ENCODE peak calls at places on chromosomes 11 and 22, in five cellular contexts. I is HAP-1, N is lung, M is DND-41, V is ovary. Q is an unnamed sample. For H3K4me1 and H3K27me3, the result is how much of the 10 kb centered on the place peaks cover.

GRCh38 chr11:16820324-16821092 is 82.1 kb downstream of the C11orf58 start:
- DNase-seq in N (peak), M (peak), V (peak), I (peak), Q (peak)

GRCh38 chr22:36330655-36331305 is 57.0 kb downstream of the MYH9 start:
- DNase-seq in M (peak), I (no peak), V (no peak), N (peak), Q (no peak)

GRCh38 chr11:86214710-86215109 is 29.8 kb upstream of the EED start:
- DNase-seq in N (no peak), M (no peak), V (no peak), I (no peak), Q (no peak)

GRCh38 chr22:27982106-27982505 is 63.0 kb upstream of the PITPNB start:
- DNase-seq in I (no peak), N (no peak), V (no peak), M (no peak), Q (no peak)

GRCh38 chr22:44301039-44301438 is 11.7 kb downstream of the SHISAL1 start:
- DNase-seq in V (no peak), N (no peak), M (no peak), I (no peak), Q (no peak)

GRCh38 chr22:23291806-23292452 is 111.6 kb downstream of the BCR start:
- DNase-seq in N (no peak), I (no peak), V (no peak), M (no peak), Q (no peak)

GRCh38 chr11:130439876-130440275 is 8.6 kb upstream of the ADAMTS15 start:
- DNase-seq in I (no peak), N (no peak), V (no peak), M (no peak), Q (no peak)

GRCh38 chr11:64872790-64873488 is 5.5 kb downstream of the EHD1 start:
- DNase-seq in I (no peak), M (no peak), N (no peak), V (no peak), Q (no peak)

GRCh38 chr11:29214833-29215232 is 802.0 kb downstream of the KCNA4 start:
- DNase-seq in I (no peak), N (no peak), V (no peak), M (no peak), Q (no peak)

GRCh38 chr11:3160252-3161031 is 4.7 kb downstream of the OSBPL5 start:
- DNase-seq in I (no peak), N (peak), V (peak), M (no peak), Q (no peak)

GRCh38 chr11:67633758-67634365 is 4.1 kb upstream of the NUDT8 start:
- DNase-seq in V (no peak), I (no peak), M (no peak), N (no peak), Q (no peak)

GRCh38 chr11:27839226-27839913 is 139.1 kb upstream of the BDNF start:
- DNase-seq in I (no peak), N (no peak), V (no peak), M (no peak), Q (no peak)

GRCh38 chr22:40665312-40665711 is 14.0 kb upstream of the MCHR1 start:
- DNase-seq in I (no peak), M (no peak), V (peak), N (no peak), Q (no peak)

GRCh38 chr11:47186076-47186936 is at the start of gene PACSIN3:
- DNase-seq in N (no peak), V (peak), I (peak), M (peak), Q (peak)

GRCh38 chr11:69040051-69040450 is 8.7 kb upstream of the TPCN2 start:
- DNase-seq in I (no peak), V (no peak), N (no peak), M (no peak), Q (no peak)

GRCh38 chr11:69044111-69045013 is 4.4 kb upstream of the TPCN2 start:
- DNase-seq in V (peak), I (peak), M (peak), N (peak), Q (no peak)

GRCh38 chr11:69039501-69039900 is 9.2 kb upstream of the TPCN2 start:
- DNase-seq in M (no peak), N (no peak), I (no peak), V (no peak), Q (no peak)

GRCh38 chr11:69040581-69041260 is 8.0 kb upstream of the TPCN2 start:
- DNase-seq in V (no peak), I (peak), N (no peak), M (no peak), Q (no peak)

GRCh38 chr11:69041516-69041915 is 7.2 kb upstream of the TPCN2 start:
- DNase-seq in I (no peak), V (no peak), N (no peak), M (no peak), Q (no peak)
- H3K4me1 ChIP-seq in I (under half), V (under half), N (under half), M (under half), Q (under half)

DNA sequence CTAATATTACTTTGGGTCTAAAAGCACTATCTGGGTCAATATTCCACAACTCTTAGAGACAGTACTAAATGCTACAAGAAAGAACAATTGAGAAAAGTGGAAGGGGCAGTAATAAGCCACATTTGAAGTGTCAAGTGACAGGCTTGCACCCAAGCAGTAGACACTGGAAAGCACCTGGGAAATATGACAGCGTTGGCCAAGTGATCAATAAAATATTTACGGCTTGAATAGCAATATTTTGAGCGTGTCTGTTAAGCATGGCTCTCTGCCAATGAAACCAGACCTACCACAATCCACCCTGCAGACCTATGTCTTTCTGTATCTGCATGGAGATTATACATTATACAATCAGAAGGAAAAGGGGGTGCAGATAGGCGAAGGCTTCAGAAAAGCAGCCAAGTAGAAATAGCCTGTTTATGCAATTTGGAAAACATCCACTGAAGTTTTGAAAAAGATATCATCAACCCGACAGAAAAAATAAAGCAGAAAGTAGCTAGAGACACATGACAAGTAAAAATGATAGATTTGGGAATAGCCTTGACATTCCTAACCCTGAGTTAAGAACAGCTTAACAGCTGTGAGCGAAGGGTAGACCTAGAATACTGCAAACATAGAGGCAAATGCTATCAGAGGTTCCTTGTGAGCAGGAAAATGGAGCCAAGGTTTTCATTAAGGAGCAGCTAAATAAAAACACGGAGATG is 71.4 kb downstream of the ETS1 start:
- DNase-seq in V (no peak), N (no peak), M (no peak), I (no peak), Q (no peak)
- H3K27me3 ChIP-seq in V (under half), N (under half), M (under half), I (under half), Q (under half)

DNA sequence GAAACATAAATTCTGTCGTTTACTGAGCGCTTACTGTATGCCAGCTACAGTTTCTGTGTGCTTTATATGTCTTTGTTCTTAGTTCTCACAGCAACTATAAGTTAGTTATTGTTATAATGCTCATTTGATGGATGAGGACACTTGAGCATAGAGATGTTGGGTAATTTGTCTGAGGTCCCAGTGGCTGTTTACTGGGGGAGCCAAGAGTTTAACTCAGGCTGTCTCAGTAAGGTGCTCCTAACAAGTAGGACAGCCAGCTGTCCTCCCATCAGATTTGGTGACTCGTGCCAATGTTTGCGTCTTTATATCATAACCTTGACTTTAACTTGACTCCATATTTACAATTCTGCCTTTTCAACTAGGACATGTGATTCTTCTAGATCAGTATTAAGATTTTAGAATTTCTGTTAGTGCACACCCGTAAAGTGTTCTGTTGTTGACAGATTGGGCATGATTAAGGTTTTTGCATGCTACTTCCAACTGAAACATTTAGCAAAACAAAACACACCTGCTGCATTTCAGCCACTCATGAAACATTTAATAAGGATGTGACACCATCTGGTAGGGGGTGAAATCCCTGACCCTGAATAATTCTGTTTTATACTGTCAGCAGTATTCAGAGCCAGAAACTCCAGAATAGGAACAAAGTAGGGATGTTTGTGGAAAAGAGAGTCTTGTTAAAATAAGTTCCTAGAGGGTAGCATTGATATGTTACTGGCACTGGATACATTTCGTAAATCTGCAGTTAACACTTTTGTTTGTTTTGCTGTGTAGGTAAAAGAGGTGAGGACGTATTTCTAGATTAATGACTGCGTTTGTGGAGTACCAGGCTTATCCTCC is 1.9 kb downstream of the REXO2 start:
- DNase-seq in I (no peak), M (no peak), V (no peak), N (no peak), Q (no peak)
- H3K4me3 ChIP-seq in I (peak), M (peak), V (peak), N (no peak), Q (no peak)

DNA sequence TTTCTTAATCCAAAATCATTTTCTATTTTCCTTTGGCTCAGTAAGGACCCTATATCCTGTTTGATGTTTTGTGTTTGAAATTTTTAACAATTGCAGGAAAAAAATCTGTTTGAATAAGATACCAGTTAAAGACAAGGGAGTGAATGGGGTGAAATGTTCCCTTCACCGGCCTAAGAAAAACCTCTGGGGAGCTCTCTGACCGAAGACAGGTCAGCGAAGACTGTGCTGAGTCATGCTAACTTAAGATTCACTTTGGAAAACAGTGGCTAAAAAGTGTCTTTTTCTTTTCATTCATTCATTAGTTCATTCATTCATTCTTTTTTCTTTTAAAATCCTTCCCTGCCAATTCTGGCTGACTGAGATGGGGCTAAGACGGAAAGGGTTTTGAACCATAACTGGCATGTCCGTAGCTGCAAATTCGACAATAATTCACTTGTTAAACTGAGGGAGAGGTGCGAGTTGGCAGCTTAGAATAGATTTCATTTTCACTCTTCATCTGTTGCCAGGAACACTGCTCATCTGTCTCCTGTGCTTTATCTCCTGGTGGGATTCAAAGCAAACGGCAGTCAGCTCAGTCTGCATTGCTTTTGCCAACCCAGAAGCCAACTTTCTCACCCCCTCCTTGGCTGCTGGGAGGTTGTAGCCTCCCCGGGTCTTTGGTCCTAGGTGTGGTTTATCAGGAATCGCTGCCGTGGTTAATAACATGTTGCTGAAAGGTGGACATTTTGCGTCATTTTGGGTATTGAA is 434.0 kb upstream of the LARGE1 start:
- DNase-seq in N (no peak), M (no peak), V (no peak), I (no peak), Q (no peak)
- H3K4me1 ChIP-seq in N (under half), M (under half), V (under half), I (under half), Q (under half)

GRCh38 chr11:31844351-31844750 is 33.2 kb upstream of the PAX6 start:
- DNase-seq in V (no peak), M (no peak), I (no peak), N (no peak), Q (no peak)
- H3K27me3 ChIP-seq in V (under half), M (under half), I (under half), N (under half), Q (under half)

DNA sequence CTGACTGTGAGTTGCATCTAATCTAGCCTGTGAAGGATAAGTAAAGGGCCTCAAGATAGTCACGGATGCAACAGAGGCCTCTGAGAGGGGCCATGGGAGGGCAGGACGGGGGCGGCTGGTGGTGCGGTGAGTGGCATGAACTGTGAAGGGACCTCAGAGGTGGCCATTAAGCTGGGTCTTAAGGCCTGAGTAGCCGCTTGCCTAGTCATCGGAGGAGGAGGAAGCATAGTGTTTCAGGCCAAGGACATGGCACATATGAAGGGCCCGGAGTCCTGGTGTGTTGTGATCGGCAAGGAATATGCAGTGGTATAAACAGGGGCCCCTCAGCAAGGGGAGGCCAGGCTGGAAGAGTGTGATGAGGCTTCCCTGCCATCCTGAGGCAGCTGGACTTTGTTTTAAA is 51.8 kb downstream of the TRIOBP start:
- DNase-seq in M (no peak), I (no peak), V (no peak), N (no peak), Q (no peak)
- H3K4me3 ChIP-seq in M (no peak), I (no peak), V (no peak), N (no peak), Q (no peak)

Q was measured in CD8-positive, alpha-beta memory T cell.